ENCODE peak calls at places on chromosomes 6 and 20, in four cellular contexts. S is upper lobe of left lung, P is heart right ventricle, N is uterus. I is an unnamed sample.
A peak's percentile ranks its signal among the peaks of the same experiment; 100 is the strongest.

GRCh38 chr6:157263146-157263545 is 60.2 kb downstream of the TMEM242 start:
- DNase-seq in S (no peak), P (no peak), N (no peak), I (peak; percentile 55)

GRCh38 chr20:51636123-51636522 is 93.6 kb upstream of the NFATC2 start:
- DNase-seq in S (no peak), P (no peak), N (no peak), I (no peak)

GRCh38 chr6:13026557-13026956 is 301.8 kb downstream of the TBC1D7 start:
- DNase-seq in S (no peak), N (no peak), P (no peak), I (no peak)

GRCh38 chr6:56255370-56255769 is 8.0 kb upstream of the COL21A1 start:
- DNase-seq in P (no peak), N (no peak), S (no peak), I (no peak)

GRCh38 chr6:107185570-107185969 is 70.3 kb upstream of the BEND3 start:
- DNase-seq in N (no peak), S (no peak), P (no peak), I (no peak)

GRCh38 chr20:37392441-37393195 is 46.7 kb downstream of the SRC start:
- DNase-seq in P (no peak), S (no peak), N (no peak), I (peak; percentile 60)

GRCh38 chr20:48339147-48339985 is 488.4 kb downstream of the PREX1 start:
- DNase-seq in N (peak; percentile 73), P (no peak), S (no peak), I (no peak)

GRCh38 chr6:134480593-134480992 is 162.7 kb upstream of the SGK1 start:
- DNase-seq in P (no peak), N (no peak), S (no peak), I (no peak)

GRCh38 chr6:7108196-7108963 is 619 bp downstream of the RREB1 start:
- DNase-seq in P (peak; percentile 66), N (peak; percentile 63), S (peak; percentile 92), I (peak; percentile 78)

GRCh38 chr6:159985296-159985940 is 16.5 kb downstream of the IGF2R start:
- DNase-seq in N (no peak), S (no peak), P (no peak), I (no peak)

GRCh38 chr20:63102720-63103375 is 96.1 kb upstream of the BHLHE23 start:
- DNase-seq in P (no peak), N (peak; percentile 41), S (peak; percentile 89), I (peak; percentile 80)

GRCh38 chr6:75024796-75025195 is 181.1 kb downstream of the COL12A1 start:
- DNase-seq in P (no peak), N (no peak), S (no peak), I (no peak)

GRCh38 chr20:23347791-23348190 is 2.8 kb upstream of the NXT1 start:
- DNase-seq in P (no peak), N (no peak), S (no peak), I (no peak)

GRCh38 chr6:106076139-106076538 is 10.0 kb upstream of the PRDM1 start:
- DNase-seq in P (no peak), N (no peak), S (no peak), I (no peak)

GRCh38 chr6:106080106-106081095 is 5.7 kb upstream of the PRDM1 start:
- DNase-seq in N (no peak), P (no peak), S (no peak), I (no peak)

GRCh38 chr6:106081715-106082114 is 4.4 kb upstream of the PRDM1 start:
- DNase-seq in P (no peak), S (no peak), N (no peak), I (no peak)

GRCh38 chr6:106077881-106078280 is 8.3 kb upstream of the PRDM1 start:
- DNase-seq in S (no peak), P (no peak), N (no peak), I (no peak)

GRCh38 chr6:106077170-106077569 is 9.0 kb upstream of the PRDM1 start:
- DNase-seq in S (no peak), N (no peak), P (no peak), I (no peak)
- H3K27ac ChIP-seq in S (no peak overlapping the region), N (no peak overlapping the region), P (no peak overlapping the region), I (no peak overlapping the region)

GRCh38 chr6:145735356-145736165 is at the start of gene EPM2A:
- DNase-seq in P (peak; percentile 85), S (peak; percentile 97), N (peak; percentile 80), I (peak; percentile 92)
- H3K4me1 ChIP-seq in P (peaks cover 21% of the 10 kb centered on the region), S (peaks cover 16% of the 10 kb centered on the region), N (peaks cover 13% of the 10 kb centered on the region), I (no peaks in the 10 kb centered on the region)

GRCh38 chr6:114164206-114164605 is 178.6 kb downstream of the HS3ST5 start:
- DNase-seq in S (no peak), P (no peak), N (no peak), I (no peak)
- H3K4me3 ChIP-seq in S (no peak overlapping the region), P (no peak overlapping the region), N (no peak overlapping the region), I (no peak overlapping the region)

GRCh38 chr6:34657307-34657978 is 39.1 kb downstream of the ILRUN start:
- DNase-seq in N (peak; percentile 49), S (no peak), P (peak; percentile 63), I (no peak)
- H3K27ac ChIP-seq in N (peak overlapping the region; percentile 88), S (peak overlapping the region; percentile 92), P (peak overlapping the region; percentile 87), I (peak overlapping the region; percentile 98)

DNA sequence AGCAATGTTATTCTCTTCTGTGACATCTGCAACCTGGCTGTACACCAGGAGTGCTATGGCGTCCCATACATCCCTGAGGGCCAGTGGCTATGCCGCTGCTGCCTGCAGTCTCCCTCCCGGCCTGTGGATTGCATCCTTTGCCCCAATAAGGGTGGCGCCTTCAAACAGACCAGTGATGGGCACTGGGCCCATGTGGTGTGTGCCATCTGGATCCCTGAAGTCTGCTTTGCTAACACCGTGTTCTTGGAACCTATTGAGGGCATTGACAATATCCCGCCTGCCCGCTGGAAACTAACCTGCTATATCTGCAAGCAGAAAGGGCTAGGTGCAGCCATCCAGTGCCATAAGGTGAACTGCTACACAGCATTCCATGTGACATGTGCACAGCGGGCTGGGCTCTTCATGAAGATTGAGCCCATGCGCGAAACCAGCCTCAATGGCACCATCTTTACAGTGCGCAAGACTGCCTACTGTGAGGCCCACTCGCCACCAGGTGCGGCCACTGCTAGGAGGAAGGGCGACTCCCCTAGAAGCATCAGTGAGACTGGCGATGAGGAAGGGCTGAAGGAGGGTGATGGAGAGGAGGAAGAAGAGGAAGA is 4.6 kb downstream of the BRPF3 start:
- DNase-seq in S (no peak), P (no peak), N (no peak), I (no peak)
- H3K4me1 ChIP-seq in S (peaks cover 53% of the 10 kb centered on the region), P (peaks cover 15% of the 10 kb centered on the region), N (no peaks in the 10 kb centered on the region), I (no peaks in the 10 kb centered on the region)

GRCh38 chr6:29964553-29964903 is 22.2 kb downstream of the HLA-A start:
- DNase-seq in N (no peak), P (no peak), S (no peak), I (no peak)
- H3K4me3 ChIP-seq in N (no peak overlapping the region), P (no peak overlapping the region), S (no peak overlapping the region), I (no peak overlapping the region)

GRCh38 chr6:139369068-139369467 is 5.4 kb downstream of the CITED2 start:
- DNase-seq in P (no peak), S (no peak), N (no peak), I (no peak)

GRCh38 chr6:139369568-139370046 is 4.8 kb downstream of the CITED2 start:
- DNase-seq in N (no peak), P (no peak), S (no peak), I (no peak)

GRCh38 chr6:139370707-139371345 is 3.6 kb downstream of the CITED2 start:
- DNase-seq in P (no peak), S (no peak), N (no peak), I (no peak)

GRCh38 chr6:139371421-139372253 is 2.8 kb downstream of the CITED2 start:
- DNase-seq in N (no peak), S (no peak), P (no peak), I (no peak)

GRCh38 chr6:139370047-139370706 is 4.3 kb downstream of the CITED2 start:
- DNase-seq in S (no peak), N (no peak), P (no peak), I (no peak)
- H3K27ac ChIP-seq in S (peak overlapping the region; percentile 99), N (peak overlapping the region; percentile 95), P (peak overlapping the region; percentile 38), I (no peak overlapping the region)

GRCh38 chr6:16669227-16669626 is 92.0 kb downstream of the ATXN1 start:
- DNase-seq in P (no peak), N (no peak), S (no peak), I (no peak)

GRCh38 chr6:16670617-16671051 is 90.6 kb downstream of the ATXN1 start:
- DNase-seq in N (no peak), P (no peak), S (no peak), I (no peak)

GRCh38 chr6:16673011-16673797 is 88.1 kb downstream of the ATXN1 start:
- DNase-seq in N (no peak), P (no peak), S (no peak), I (no peak)

GRCh38 chr6:16670183-16670582 is 91.1 kb downstream of the ATXN1 start:
- DNase-seq in N (no peak), P (peak; percentile 48), S (no peak), I (peak; percentile 73)

GRCh38 chr6:16671302-16672289 is 89.7 kb downstream of the ATXN1 start:
- DNase-seq in N (no peak), P (no peak), S (no peak), I (no peak)
- H3K4me1 ChIP-seq in N (no peaks in the 10 kb centered on the region), P (peaks cover 57% of the 10 kb centered on the region), S (peaks cover 58% of the 10 kb centered on the region), I (peaks cover 12% of the 10 kb centered on the region)

DNA sequence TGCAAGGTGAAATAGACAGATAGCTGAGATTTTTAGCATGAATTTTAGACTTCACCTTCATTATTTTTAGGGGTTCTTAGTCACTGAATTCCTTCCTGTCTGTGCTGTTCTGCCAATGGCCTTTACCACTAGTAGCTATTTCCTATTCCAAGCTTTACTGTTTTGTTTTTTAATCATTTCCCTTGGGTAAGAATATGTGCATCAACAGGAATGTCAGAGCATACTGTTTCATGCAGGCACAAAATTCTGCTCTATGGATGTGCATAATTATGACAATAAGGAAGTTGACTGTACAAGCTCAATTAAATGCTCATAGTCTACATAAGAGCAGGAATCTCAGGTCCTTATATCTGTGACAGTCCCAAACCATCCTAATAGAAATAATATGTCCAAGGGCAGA is 5.0 kb downstream of the TNFAIP3 start:
- DNase-seq in S (no peak), N (no peak), P (no peak), I (no peak)
- H3K4me3 ChIP-seq in S (no peak overlapping the region), N (no peak overlapping the region), P (no peak overlapping the region), I (no peak overlapping the region)